ENCODE peak calls at places on chromosome 9, in ten cellular contexts. K, B, U, H, E, Q, F, Y, G and W are unnamed samples.

GRCh38 chr9:106920701-106921283 is 57.8 kb downstream of the ZNF462 start:
- DNase-seq in F (no peak), E (peak), Q (peak), G (no peak), Y (no peak), H (peak), U (no peak), B (no peak), K (no peak), W (peak)

GRCh38 chr9:126615791-126616447 is 2.2 kb downstream of the LMX1B start:
- DNase-seq in H (peak), B (no peak), K (no peak), F (no peak), E (no peak), Y (no peak), G (no peak), U (no peak), Q (no peak), W (no peak)

GRCh38 chr9:2151171-2151570 is 136.0 kb downstream of the SMARCA2 start:
- DNase-seq in Q (no peak), G (no peak), E (no peak), K (no peak), B (no peak), F (no peak), Y (no peak), H (no peak), U (no peak), W (no peak)

GRCh38 chr9:33187519-33188218 is 20.5 kb upstream of the B4GALT1 start:
- DNase-seq in B (peak), K (no peak), Q (no peak), G (no peak), F (peak), Y (peak), U (no peak), E (no peak), H (no peak), W (peak)

GRCh38 chr9:91071185-91071990 is 269.8 kb downstream of the SYK start:
- DNase-seq in Q (no peak), H (peak), G (peak), Y (peak), B (no peak), F (no peak), K (no peak), U (no peak), E (peak), W (peak)

GRCh38 chr9:111438576-111439235 is 45.5 kb downstream of the ECPAS start:
- DNase-seq in H (no peak), B (no peak), Y (no peak), E (no peak), G (peak), F (no peak), Q (no peak), K (no peak), U (no peak), W (peak)

GRCh38 chr9:14210428-14210827 is 103.5 kb downstream of the NFIB start:
- DNase-seq in F (no peak), G (no peak), K (no peak), Y (no peak), B (no peak), E (no peak), U (no peak), H (no peak), Q (no peak), W (no peak)

GRCh38 chr9:3992924-3993323 is 306.9 kb downstream of the GLIS3 start:
- DNase-seq in K (no peak), B (peak), Y (no peak), G (peak), Q (no peak), E (no peak), F (no peak), H (no peak), U (no peak), W (peak)

GRCh38 chr9:112850840-112851239 is 39.8 kb downstream of the SLC46A2 start:
- DNase-seq in B (no peak), Y (no peak), F (no peak), U (no peak), Q (no peak), K (no peak), E (no peak), H (no peak), G (no peak), W (no peak)

GRCh38 chr9:112193562-112194288 is 18.6 kb upstream of the SUSD1 start:
- DNase-seq in Q (no peak), G (no peak), Y (no peak), B (no peak), K (no peak), F (no peak), H (no peak), U (no peak), E (no peak), W (no peak)

GRCh38 chr9:106583751-106584150 is 279.2 kb upstream of the ZNF462 start:
- DNase-seq in B (no peak), G (no peak), U (no peak), K (no peak), F (no peak), Y (no peak), H (peak), Q (no peak), E (no peak), W (peak)

GRCh38 chr9:14301582-14301981 is 12.4 kb downstream of the NFIB start:
- DNase-seq in B (no peak), G (no peak), Y (no peak), Q (no peak), U (no peak), E (no peak), F (no peak), K (no peak), H (no peak), W (no peak)

GRCh38 chr9:96376926-96377874 is 6.3 kb downstream of the SLC35D2 start:
- DNase-seq in Q (no peak), E (peak), H (peak), U (no peak), K (peak), B (peak), G (peak), Y (no peak), F (no peak), W (peak)

GRCh38 chr9:107243757-107244156 is 39.3 kb upstream of the RAD23B start:
- DNase-seq in E (peak), B (no peak), H (peak), Q (peak), Y (no peak), F (no peak), U (no peak), G (peak), K (no peak), W (peak)

GRCh38 chr9:133882849-133883248 is 109.3 kb downstream of the VAV2 start:
- DNase-seq in Y (no peak), B (no peak), E (no peak), H (no peak), G (no peak), Q (no peak), K (no peak), U (no peak), F (no peak), W (no peak)

GRCh38 chr9:134060546-134060945 is 7.3 kb downstream of the BRD3 start:
- DNase-seq in F (no peak), H (no peak), E (no peak), U (no peak), K (no peak), Q (no peak), B (no peak), Y (no peak), G (no peak), W (no peak)

GRCh38 chr9:35186524-35186923 is 24.7 kb downstream of the UNC13B start:
- DNase-seq in G (no peak), H (no peak), F (no peak), Y (no peak), Q (peak), E (no peak), U (no peak), B (no peak), K (no peak), W (no peak)

GRCh38 chr9:118058227-118058626 is 354.0 kb downstream of the TLR4 start:
- DNase-seq in Q (no peak), F (no peak), U (no peak), H (no peak), Y (no peak), K (no peak), B (no peak), G (no peak), E (no peak), W (no peak)

GRCh38 chr9:134346151-134346550 is 19.9 kb downstream of the RXRA start:
- DNase-seq in U (no peak), H (no peak), G (no peak), Q (no peak), B (no peak), Y (peak), K (no peak), F (no peak), E (no peak), W (peak)

GRCh38 chr9:34986541-34987047 is 3.0 kb upstream of the DNAJB5 start:
- DNase-seq in Q (peak), F (no peak), Y (peak), E (no peak), U (peak), B (no peak), G (no peak), H (no peak), K (no peak), W (peak)

GRCh38 chr9:136275655-136276429 is 28.1 kb downstream of the CCDC187 start:
- DNase-seq in Q (no peak), G (no peak), K (no peak), F (no peak), E (no peak), B (no peak), H (no peak), Y (no peak), U (no peak), W (no peak)

GRCh38 chr9:25206027-25206426 is 472.2 kb downstream of the TUSC1 start:
- DNase-seq in G (no peak), Q (no peak), U (no peak), F (no peak), E (no peak), K (no peak), H (no peak), B (no peak), Y (no peak), W (no peak)

GRCh38 chr9:125074976-125075375 is 68.4 kb downstream of the SCAI start:
- DNase-seq in H (no peak), Y (no peak), U (no peak), E (no peak), B (no peak), F (no peak), K (no peak), Q (no peak), G (peak), W (peak)

GRCh38 chr9:129569506-129570449 is 51.1 kb downstream of the C9orf50 start:
- DNase-seq in Y (no peak), G (no peak), H (no peak), F (no peak), U (no peak), K (no peak), E (peak), B (peak), Q (peak), W (peak)
- TF ChIP-seq CTCF in Y (peak), G (peak), H (peak), F (peak), U (no peak), K (peak), E (peak), B (peak), Q (peak), W (peak)

GRCh38 chr9:97386733-97387503 is 25.0 kb upstream of the TDRD7 start:
- DNase-seq in F (peak), B (peak), Y (peak), Q (peak), K (peak), E (peak), H (peak), U (peak), G (peak), W (peak)
- H3K4me3 ChIP-seq in F (no peak), B (no peak), Y (no peak), Q (no peak), K (no peak), E (no peak), H (no peak), U (peak), G (no peak), W (no peak)

GRCh38 chr9:93620041-93620506 is 43.7 kb downstream of the PHF2 start:
- DNase-seq in E (no peak), G (no peak), F (no peak), U (no peak), Y (no peak), K (peak), H (no peak), Q (no peak), B (no peak), W (no peak)
- TF ChIP-seq CTCF in E (no peak), G (peak), F (no peak), U (no peak), Y (no peak), K (no peak), H (no peak), Q (no peak), B (no peak), W (peak)

GRCh38 chr9:121633736-121634135 is 17.7 kb upstream of the DAB2IP start:
- DNase-seq in G (no peak), Y (no peak), B (no peak), K (no peak), E (no peak), U (no peak), H (no peak), Q (no peak), F (no peak), W (no peak)

GRCh38 chr9:121634800-121635261 is 16.6 kb upstream of the DAB2IP start:
- DNase-seq in Q (peak), G (no peak), H (no peak), U (no peak), K (no peak), Y (no peak), F (no peak), B (peak), E (peak), W (no peak)

GRCh38 chr9:121633144-121633714 is 18.2 kb upstream of the DAB2IP start:
- DNase-seq in Y (no peak), U (no peak), Q (no peak), F (no peak), E (no peak), G (no peak), H (no peak), K (no peak), B (no peak), W (no peak)

GRCh38 chr9:121635300-121635699 is 16.1 kb upstream of the DAB2IP start:
- DNase-seq in B (no peak), G (no peak), Y (no peak), Q (no peak), E (no peak), U (no peak), K (no peak), F (no peak), H (no peak), W (no peak)

GRCh38 chr9:121634329-121634784 is 17.1 kb upstream of the DAB2IP start:
- DNase-seq in Y (no peak), F (no peak), Q (peak), G (no peak), U (no peak), H (no peak), K (no peak), E (no peak), B (no peak), W (no peak)
- H3K4me3 ChIP-seq in Y (no peak), F (no peak), Q (no peak), G (no peak), U (no peak), H (no peak), K (no peak), E (no peak), B (no peak), W (no peak)

GRCh38 chr9:15831384-15831783 is 278.5 kb downstream of the CCDC171 start:
- DNase-seq in H (no peak), Q (no peak), G (no peak), K (no peak), E (no peak), B (no peak), U (no peak), F (no peak), Y (no peak), W (no peak)
- TF ChIP-seq CTCF in H (no peak), Q (no peak), G (no peak), K (no peak), E (no peak), B (no peak), U (no peak), F (no peak), Y (no peak), W (no peak)